ENCODE peak calls at places on chromosome 7, in nine cellular contexts. G, H, O, B, K, C, Y, D and A are unnamed samples.

GRCh38 chr7:151839511-151839921 is 37.4 kb downstream of the PRKAG2 start:
- DNase-seq in C (no peak), G (no peak), Y (no peak), H (no peak), K (no peak), B (no peak), O (no peak), D (peak), A (no peak)

GRCh38 chr7:83684928-83685327 is 36.0 kb upstream of the SEMA3E start:
- DNase-seq in O (no peak), B (no peak), G (no peak), H (no peak), C (no peak), Y (no peak), K (no peak), D (no peak), A (no peak)

GRCh38 chr7:37065779-37066271 is 341.5 kb upstream of the AOAH start:
- DNase-seq in B (peak), K (no peak), Y (no peak), D (no peak), G (no peak), O (peak), H (no peak), C (no peak), A (no peak)

GRCh38 chr7:142228681-142229080 is 29.2 kb downstream of the PRSS58 start:
- DNase-seq in H (no peak), D (no peak), B (no peak), K (no peak), G (no peak), C (no peak), Y (no peak), O (no peak), A (no peak)

GRCh38 chr7:146654048-146654447 is 537.4 kb downstream of the CNTNAP2 start:
- DNase-seq in G (no peak), D (no peak), H (no peak), B (no peak), O (peak), Y (no peak), K (no peak), C (no peak), A (peak)

GRCh38 chr7:2999078-2999500 is 44.6 kb downstream of the CARD11 start:
- DNase-seq in K (no peak), Y (no peak), O (no peak), D (no peak), G (no peak), B (no peak), H (no peak), C (no peak), A (no peak)

GRCh38 chr7:149005427-149006344 is 22.6 kb downstream of the PDIA4 start:
- DNase-seq in C (no peak), D (peak), G (peak), B (peak), H (no peak), K (peak), Y (no peak), O (no peak), A (peak)

GRCh38 chr7:21939858-21940322 is 5.8 kb downstream of the CDCA7L start:
- DNase-seq in H (no peak), C (no peak), K (no peak), B (no peak), Y (no peak), G (no peak), D (no peak), O (no peak), A (no peak)

GRCh38 chr7:124700655-124701054 is 64.9 kb downstream of the GPR37 start:
- DNase-seq in D (no peak), K (no peak), Y (no peak), G (no peak), O (no peak), H (no peak), C (no peak), B (no peak), A (no peak)

GRCh38 chr7:50335795-50336754 is 31.6 kb downstream of the IKZF1 start:
- DNase-seq in C (no peak), B (no peak), G (no peak), O (no peak), H (no peak), Y (no peak), D (no peak), K (no peak), A (no peak)

GRCh38 chr7:116863168-116863670 is 832 bp downstream of the CAPZA2 start:
- DNase-seq in O (no peak), C (no peak), K (no peak), G (peak), H (no peak), B (no peak), Y (no peak), D (peak), A (peak)

GRCh38 chr7:75951506-75951905 is 36.6 kb downstream of the POR start:
- DNase-seq in D (peak), H (no peak), K (peak), B (peak), G (no peak), O (no peak), Y (peak), C (no peak), A (no peak)

GRCh38 chr7:380226-380550 is 90.2 kb downstream of the FOXL3 start:
- DNase-seq in O (no peak), C (no peak), H (no peak), D (no peak), G (no peak), K (no peak), Y (no peak), B (no peak), A (no peak)
- H3K4me3 ChIP-seq in O (no peak), C (peak), H (no peak), D (peak), G (peak), K (no peak), Y (no peak), B (no peak), A (no peak)

GRCh38 chr7:130958846-130959245 is 224.8 kb upstream of the KLF14 start:
- DNase-seq in O (no peak), D (no peak), K (no peak), G (no peak), H (no peak), Y (no peak), C (no peak), B (peak), A (no peak)

GRCh38 chr7:130956417-130957139 is 222.6 kb upstream of the KLF14 start:
- DNase-seq in H (no peak), C (no peak), K (no peak), D (no peak), O (no peak), Y (no peak), G (no peak), B (peak), A (no peak)

GRCh38 chr7:130955560-130955919 is 221.5 kb upstream of the KLF14 start:
- DNase-seq in H (no peak), G (no peak), C (no peak), Y (no peak), B (no peak), D (no peak), O (no peak), K (no peak), A (no peak)

GRCh38 chr7:130957722-130958360 is 223.8 kb upstream of the KLF14 start:
- DNase-seq in G (no peak), Y (no peak), H (no peak), D (no peak), K (no peak), O (no peak), B (no peak), C (no peak), A (no peak)

GRCh38 chr7:130957140-130957513 is 223.1 kb upstream of the KLF14 start:
- DNase-seq in K (no peak), B (no peak), C (no peak), G (no peak), D (no peak), H (no peak), O (no peak), Y (no peak), A (no peak)
- H3K4me3 ChIP-seq in K (no peak), B (no peak), C (no peak), G (no peak), D (no peak), H (peak), O (no peak), Y (no peak), A (no peak)

DNA sequence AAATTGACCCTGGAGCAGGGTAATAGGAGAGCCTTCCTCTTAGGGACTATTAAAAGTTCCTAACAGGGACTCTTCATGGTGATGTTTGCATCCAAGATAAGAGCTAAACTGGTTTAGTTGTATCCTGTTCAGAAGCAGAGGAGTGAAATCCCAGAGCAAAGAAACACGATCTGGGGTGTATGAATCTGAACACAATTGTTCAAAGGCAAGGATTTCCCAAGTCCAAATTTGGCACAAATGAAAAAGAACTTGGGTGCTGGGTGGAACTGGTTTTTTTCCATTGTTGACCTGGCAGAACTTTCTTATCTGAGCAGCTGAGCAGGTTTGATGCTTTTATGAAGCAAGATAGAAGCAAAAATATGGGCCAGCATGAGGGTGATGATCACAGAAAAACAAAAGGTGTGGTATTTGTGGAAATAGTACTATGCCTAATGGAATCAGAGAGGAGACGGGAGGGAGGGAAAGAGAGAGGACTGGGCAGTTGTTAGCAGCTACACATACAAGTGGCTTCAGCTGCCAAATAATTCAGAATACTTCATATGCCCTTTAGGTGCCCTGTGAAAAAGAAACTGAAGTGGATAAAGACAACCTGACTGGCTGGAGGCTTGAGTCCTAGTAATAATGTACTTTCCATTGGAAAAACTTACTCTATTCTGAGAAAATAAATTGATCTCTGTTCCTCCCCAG is 6.1 kb downstream of the AGFG2 start:
- DNase-seq in H (no peak), K (no peak), Y (no peak), O (no peak), C (no peak), G (no peak), D (no peak), B (peak), A (no peak)
- H3K4me3 ChIP-seq in H (no peak), K (no peak), Y (no peak), O (no peak), C (peak), G (no peak), D (peak), B (no peak), A (no peak)

DNA sequence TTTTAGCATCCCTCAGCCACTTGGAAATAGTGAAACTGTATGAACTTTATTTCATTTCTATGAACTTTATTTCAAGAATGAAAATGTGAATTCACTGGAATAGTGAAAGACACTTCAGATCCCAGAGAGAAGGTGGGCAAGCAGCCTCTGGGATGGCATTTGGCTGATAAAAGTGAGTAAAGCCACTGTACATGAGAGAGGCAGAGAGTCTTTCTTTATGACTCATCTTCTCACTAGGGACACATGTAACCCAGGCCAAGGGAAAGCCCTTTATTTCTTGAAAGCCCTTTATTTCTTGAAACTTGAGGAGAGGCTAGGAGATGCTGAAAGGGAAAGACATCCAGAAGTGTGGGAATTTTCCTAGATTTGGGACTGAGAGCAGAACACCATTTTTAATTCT is 148.9 kb upstream of the SMIM30 start:
- DNase-seq in Y (no peak), B (peak), O (no peak), C (no peak), G (no peak), K (no peak), H (no peak), D (no peak), A (no peak)
- H3K4me3 ChIP-seq in Y (no peak), B (no peak), O (no peak), C (no peak), G (no peak), K (no peak), H (no peak), D (no peak), A (no peak)

DNA sequence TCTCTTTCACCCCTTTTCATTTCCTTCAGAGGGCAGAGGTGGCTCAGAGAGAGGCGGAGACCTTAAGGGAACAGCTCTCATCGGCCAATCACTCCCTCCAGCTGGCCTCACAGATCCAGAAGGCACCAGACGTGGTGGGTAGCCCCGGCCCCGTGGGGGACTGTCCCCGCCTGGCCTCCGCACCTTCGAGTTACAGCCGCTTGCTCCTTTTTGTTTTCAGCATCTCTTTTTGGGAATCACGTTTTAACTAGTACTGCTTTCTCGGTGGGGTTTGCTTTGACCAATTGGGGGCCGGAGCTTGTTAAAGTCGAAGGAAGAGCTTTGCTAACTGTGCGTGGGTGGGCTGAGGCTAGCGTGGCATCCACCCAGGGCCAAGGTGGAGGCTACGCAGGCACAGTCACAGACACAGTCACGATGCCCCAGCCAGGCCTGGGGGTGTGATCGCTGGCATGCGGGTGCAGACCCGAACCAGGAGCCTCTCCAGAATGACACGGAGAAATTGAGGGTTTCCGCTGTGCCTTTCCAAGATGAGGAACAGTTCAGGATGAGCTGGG is 116.2 kb upstream of the SH2B2 start:
- DNase-seq in D (no peak), C (no peak), B (no peak), H (no peak), Y (no peak), G (no peak), O (no peak), K (no peak), A (no peak)
- H3K4me3 ChIP-seq in D (no peak), C (peak), B (no peak), H (no peak), Y (no peak), G (no peak), O (no peak), K (no peak), A (no peak)

DNA sequence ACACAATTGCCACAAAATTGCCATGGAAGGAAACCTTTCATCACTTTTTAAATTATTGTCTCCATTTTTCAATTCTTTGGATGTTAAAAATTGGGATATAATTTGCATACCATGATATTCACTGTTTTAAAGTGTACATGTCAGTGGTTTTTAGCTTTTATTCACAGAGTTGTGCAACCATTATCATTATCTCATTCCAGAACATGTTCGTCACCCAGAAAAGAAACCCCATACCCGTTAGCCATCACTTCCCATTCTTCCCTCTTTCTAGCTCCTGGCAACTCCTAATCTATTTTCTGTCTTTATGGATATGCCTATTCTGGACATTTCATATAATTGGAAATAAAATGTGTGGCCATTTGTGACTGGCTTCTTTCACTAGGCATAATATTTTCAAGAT is 260.3 kb upstream of the FERD3L start:
- DNase-seq in K (no peak), C (no peak), B (peak), G (no peak), D (no peak), O (no peak), H (no peak), Y (no peak), A (no peak)
- H3K4me3 ChIP-seq in K (no peak), C (no peak), B (no peak), G (no peak), D (no peak), O (no peak), H (peak), Y (no peak), A (no peak)

GRCh38 chr7:51354434-51354833 is 37.8 kb upstream of the COBL start:
- DNase-seq in K (no peak), D (no peak), B (no peak), C (no peak), H (no peak), O (no peak), G (no peak), Y (no peak), A (no peak)
- H3K4me3 ChIP-seq in K (no peak), D (no peak), B (no peak), C (no peak), H (no peak), O (no peak), G (no peak), Y (no peak), A (no peak)

GRCh38 chr7:30162622-30163124 is 27.9 kb downstream of the MTURN start:
- DNase-seq in O (no peak), B (peak), D (no peak), Y (no peak), G (no peak), C (no peak), K (no peak), H (no peak), A (no peak)
- H3K4me3 ChIP-seq in O (no peak), B (no peak), D (no peak), Y (peak), G (no peak), C (no peak), K (no peak), H (no peak), A (no peak)

GRCh38 chr7:98868450-98868849 is 1.4 kb downstream of the TMEM130 start:
- DNase-seq in G (no peak), O (no peak), C (no peak), Y (no peak), D (no peak), K (no peak), B (no peak), H (no peak), A (no peak)

GRCh38 chr7:98870071-98870651 is 347 bp upstream of the TMEM130 start:
- DNase-seq in Y (no peak), O (no peak), G (peak), B (peak), K (no peak), H (no peak), D (peak), C (peak), A (peak)

GRCh38 chr7:98869374-98870070 is at the start of gene TMEM130:
- DNase-seq in B (no peak), K (no peak), Y (no peak), D (peak), C (no peak), G (no peak), O (no peak), H (no peak), A (no peak)

GRCh38 chr7:98867271-98867701 is 2.5 kb downstream of the TMEM130 start:
- DNase-seq in G (no peak), O (no peak), H (no peak), K (no peak), D (peak), Y (no peak), B (peak), C (no peak), A (peak)

GRCh38 chr7:98869001-98869373 is 827 bp downstream of the TMEM130 start:
- DNase-seq in D (no peak), C (no peak), K (no peak), B (no peak), G (no peak), O (no peak), H (no peak), Y (no peak), A (no peak)
- H3K4me3 ChIP-seq in D (no peak), C (peak), K (no peak), B (peak), G (no peak), O (no peak), H (no peak), Y (peak), A (peak)

GRCh38 chr7:28957822-28958234 is 302 bp downstream of the TRIL start:
- DNase-seq in Y (no peak), K (no peak), B (no peak), H (no peak), O (no peak), G (peak), C (no peak), D (no peak), A (no peak)

GRCh38 chr7:28955723-28956607 is 2.2 kb downstream of the TRIL start:
- DNase-seq in K (peak), B (peak), C (no peak), G (peak), Y (no peak), H (no peak), D (peak), O (no peak), A (peak)

GRCh38 chr7:28955356-28955722 is 2.8 kb downstream of the TRIL start:
- DNase-seq in Y (no peak), B (no peak), D (no peak), K (no peak), G (no peak), C (no peak), O (no peak), H (no peak), A (no peak)

GRCh38 chr7:28957064-28957821 is 887 bp downstream of the TRIL start:
- DNase-seq in C (no peak), H (no peak), G (peak), D (peak), B (no peak), Y (no peak), K (no peak), O (no peak), A (peak)

GRCh38 chr7:28956608-28957063 is 1.5 kb downstream of the TRIL start:
- DNase-seq in B (peak), Y (no peak), K (no peak), O (no peak), G (peak), C (no peak), H (no peak), D (peak), A (peak)
- H3K4me3 ChIP-seq in B (peak), Y (peak), K (peak), O (peak), G (peak), C (peak), H (no peak), D (peak), A (peak)